ENCODE peak calls at places on chromosomes 7 and 10, in four cellular contexts. One of them, this sample, is unnamed.

GRCh38 chr10:129894721-129895120 is 69.4 kb downstream of the EBF3 start:
- DNase-seq in Caco-2: no peak
- DNase-seq in brain microvascular endothelial cell: no peak
- DNase-seq in astrocyte: no peak
- DNase-seq in this sample: no peak

GRCh38 chr10:22086730-22087364 is 83.3 kb upstream of the DNAJC1 start:
- DNase-seq in brain microvascular endothelial cell: peak
- DNase-seq in Caco-2: no peak
- DNase-seq in astrocyte: peak
- DNase-seq in this sample: peak

GRCh38 chr10:118483496-118483895 is 112.0 kb downstream of the PRLHR start:
- DNase-seq in Caco-2: no peak
- DNase-seq in astrocyte: no peak
- DNase-seq in brain microvascular endothelial cell: no peak
- DNase-seq in this sample: no peak

GRCh38 chr7:148110097-148110868 is 480.3 kb upstream of the C7orf33 start:
- DNase-seq in Caco-2: peak
- DNase-seq in brain microvascular endothelial cell: no peak
- DNase-seq in astrocyte: no peak
- DNase-seq in this sample: no peak

GRCh38 chr7:66206116-66206908 is 1.2 kb downstream of the TPST1 start:
- DNase-seq in astrocyte: peak
- DNase-seq in brain microvascular endothelial cell: no peak
- DNase-seq in Caco-2: no peak
- DNase-seq in this sample: no peak

GRCh38 chr7:97006951-97007861 is 1.9 kb downstream of the DLX6 start:
- DNase-seq in astrocyte: no peak
- DNase-seq in Caco-2: no peak
- DNase-seq in brain microvascular endothelial cell: no peak
- DNase-seq in this sample: no peak

GRCh38 chr10:8006274-8006999 is 48.1 kb upstream of the GATA3 start:
- DNase-seq in brain microvascular endothelial cell: no peak
- DNase-seq in Caco-2: no peak
- DNase-seq in astrocyte: no peak
- DNase-seq in this sample: no peak

GRCh38 chr10:11560076-11560709 is 51.3 kb downstream of the USP6NL start:
- DNase-seq in brain microvascular endothelial cell: no peak
- DNase-seq in astrocyte: no peak
- DNase-seq in Caco-2: no peak
- DNase-seq in this sample: no peak

GRCh38 chr10:34743804-34744203 is 71.3 kb downstream of the PARD3 start:
- DNase-seq in Caco-2: no peak
- DNase-seq in astrocyte: peak
- DNase-seq in brain microvascular endothelial cell: no peak
- DNase-seq in this sample: no peak

GRCh38 chr7:104299323-104299722 is 29.1 kb upstream of the LHFPL3 start:
- DNase-seq in astrocyte: no peak
- DNase-seq in Caco-2: no peak
- DNase-seq in brain microvascular endothelial cell: no peak
- DNase-seq in this sample: peak

GRCh38 chr7:38373155-38373554 is 99.7 kb upstream of the TARP start:
- DNase-seq in brain microvascular endothelial cell: no peak
- DNase-seq in astrocyte: no peak
- DNase-seq in Caco-2: no peak
- DNase-seq in this sample: no peak

GRCh38 chr7:106367018-106367420 is 82.2 kb upstream of the NAMPT start:
- DNase-seq in brain microvascular endothelial cell: peak
- DNase-seq in astrocyte: no peak
- DNase-seq in Caco-2: no peak
- DNase-seq in this sample: no peak

GRCh38 chr7:73740771-73741170 is 2.2 kb upstream of the ABHD11 start:
- DNase-seq in astrocyte: no peak
- DNase-seq in Caco-2: peak
- DNase-seq in brain microvascular endothelial cell: no peak
- DNase-seq in this sample: no peak

GRCh38 chr7:158432369-158433270 is 155.0 kb downstream of the PTPRN2 start:
- DNase-seq in brain microvascular endothelial cell: peak
- DNase-seq in astrocyte: no peak
- DNase-seq in Caco-2: peak
- DNase-seq in this sample: no peak

GRCh38 chr10:127736915-127737562 is at the start of gene FOXI2:
- DNase-seq in brain microvascular endothelial cell: no peak
- DNase-seq in astrocyte: no peak
- DNase-seq in Caco-2: no peak
- DNase-seq in this sample: no peak

GRCh38 chr10:70331486-70332268 is 47.9 kb upstream of the NPFFR1 start:
- DNase-seq in astrocyte: peak
- DNase-seq in brain microvascular endothelial cell: peak
- DNase-seq in Caco-2: no peak
- DNase-seq in this sample: peak

GRCh38 chr10:60883187-60883586 is 60.8 kb downstream of the RHOBTB1 start:
- DNase-seq in Caco-2: peak
- DNase-seq in brain microvascular endothelial cell: peak
- DNase-seq in astrocyte: peak
- DNase-seq in this sample: peak

GRCh38 chr7:22387583-22387982 is 30.6 kb upstream of the RAPGEF5 start:
- DNase-seq in astrocyte: peak
- DNase-seq in Caco-2: no peak
- DNase-seq in brain microvascular endothelial cell: peak
- DNase-seq in this sample: no peak

GRCh38 chr10:7357193-7357592 is 53.6 kb downstream of the SFMBT2 start:
- DNase-seq in astrocyte: no peak
- DNase-seq in Caco-2: no peak
- DNase-seq in brain microvascular endothelial cell: no peak
- DNase-seq in this sample: no peak

DNA sequence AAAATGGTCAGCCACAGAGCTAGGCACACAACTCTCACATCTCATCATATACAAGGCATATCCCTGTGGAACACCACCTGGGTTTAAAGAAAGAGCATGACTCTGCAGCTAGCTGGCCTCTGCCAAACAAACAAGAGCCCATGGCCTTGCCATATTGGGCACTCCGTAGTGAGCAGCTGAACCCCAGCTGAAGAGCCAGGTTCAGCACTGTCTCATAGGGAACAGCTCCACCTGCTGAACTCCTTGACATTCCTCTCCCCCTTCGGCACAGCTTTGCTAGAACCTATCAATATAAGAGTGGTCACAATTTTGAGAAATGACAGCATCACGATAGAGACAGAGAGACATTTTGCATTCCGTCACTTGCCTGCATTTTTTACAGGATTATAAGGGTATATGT is 20.0 kb downstream of the SORCS1 start:
- DNase-seq in astrocyte: no peak
- DNase-seq in brain microvascular endothelial cell: no peak
- DNase-seq in Caco-2: no peak
- DNase-seq in this sample: no peak
- TF ChIP-seq CTCF in astrocyte: no peak
- TF ChIP-seq CTCF in brain microvascular endothelial cell: no peak
- TF ChIP-seq CTCF in Caco-2: no peak
- TF ChIP-seq CTCF in this sample: no peak

GRCh38 chr7:114923403-114923713 is 1.5 kb downstream of the MDFIC start:
- DNase-seq in brain microvascular endothelial cell: no peak
- DNase-seq in astrocyte: no peak
- DNase-seq in Caco-2: no peak
- DNase-seq in this sample: no peak

GRCh38 chr7:114922151-114922651 is 307 bp downstream of the MDFIC start:
- DNase-seq in brain microvascular endothelial cell: peak
- DNase-seq in Caco-2: no peak
- DNase-seq in astrocyte: no peak
- DNase-seq in this sample: no peak

GRCh38 chr7:114924066-114924712 is 2.3 kb downstream of the MDFIC start:
- DNase-seq in astrocyte: no peak
- DNase-seq in Caco-2: no peak
- DNase-seq in brain microvascular endothelial cell: no peak
- DNase-seq in this sample: no peak

GRCh38 chr7:114921636-114922150 is at the start of gene MDFIC:
- DNase-seq in brain microvascular endothelial cell: no peak
- DNase-seq in Caco-2: no peak
- DNase-seq in astrocyte: no peak
- DNase-seq in this sample: no peak

DNA sequence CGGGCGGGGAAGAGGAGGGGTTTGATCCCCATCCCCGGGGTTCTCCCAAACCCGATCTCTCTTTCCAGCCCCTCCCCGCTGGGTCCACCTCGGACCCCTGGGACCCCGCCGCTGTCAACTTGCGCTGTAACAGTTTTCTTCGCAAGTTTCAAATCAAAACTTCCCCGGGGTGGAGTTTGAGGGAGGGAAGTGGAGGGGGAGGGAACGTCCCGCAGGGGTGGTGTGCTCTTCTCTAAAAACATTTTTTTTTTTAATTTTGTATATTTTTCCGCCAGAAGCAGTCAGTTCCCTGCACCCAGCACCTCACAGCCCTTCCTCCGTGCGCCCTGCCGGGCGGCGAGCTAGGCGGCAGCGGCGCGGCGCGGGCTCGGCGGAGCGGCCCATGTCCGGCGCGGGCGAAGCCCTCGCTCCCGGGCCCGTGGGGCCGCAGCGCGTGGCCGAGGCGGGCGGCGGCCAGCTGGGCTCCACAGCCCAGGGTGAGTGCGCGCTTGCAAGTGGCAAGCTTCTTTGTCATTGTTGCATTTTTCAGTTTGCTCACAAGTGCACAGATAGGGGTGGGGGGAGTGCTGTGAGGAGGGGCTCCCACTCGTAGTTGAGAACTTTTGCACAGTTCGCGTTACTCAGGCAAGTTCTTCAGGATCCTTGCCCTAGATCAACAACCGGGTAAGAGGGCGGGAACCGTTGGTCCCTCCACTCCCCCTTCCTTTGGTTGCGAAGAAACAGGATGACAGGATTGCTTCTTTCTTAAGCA is 933 bp downstream of the MDFIC start:
- DNase-seq in brain microvascular endothelial cell: peak
- DNase-seq in astrocyte: peak
- DNase-seq in Caco-2: no peak
- DNase-seq in this sample: no peak
- H3K4me3 ChIP-seq in brain microvascular endothelial cell: peak
- H3K4me3 ChIP-seq in astrocyte: peak
- H3K4me3 ChIP-seq in Caco-2: peak
- H3K4me3 ChIP-seq in this sample: peak

GRCh38 chr10:49408437-49409306 is 12.8 kb upstream of the DRGX start:
- DNase-seq in Caco-2: no peak
- DNase-seq in brain microvascular endothelial cell: no peak
- DNase-seq in astrocyte: no peak
- DNase-seq in this sample: no peak
- TF ChIP-seq CTCF in Caco-2: peak
- TF ChIP-seq CTCF in brain microvascular endothelial cell: peak
- TF ChIP-seq CTCF in astrocyte: peak
- TF ChIP-seq CTCF in this sample: peak

DNA sequence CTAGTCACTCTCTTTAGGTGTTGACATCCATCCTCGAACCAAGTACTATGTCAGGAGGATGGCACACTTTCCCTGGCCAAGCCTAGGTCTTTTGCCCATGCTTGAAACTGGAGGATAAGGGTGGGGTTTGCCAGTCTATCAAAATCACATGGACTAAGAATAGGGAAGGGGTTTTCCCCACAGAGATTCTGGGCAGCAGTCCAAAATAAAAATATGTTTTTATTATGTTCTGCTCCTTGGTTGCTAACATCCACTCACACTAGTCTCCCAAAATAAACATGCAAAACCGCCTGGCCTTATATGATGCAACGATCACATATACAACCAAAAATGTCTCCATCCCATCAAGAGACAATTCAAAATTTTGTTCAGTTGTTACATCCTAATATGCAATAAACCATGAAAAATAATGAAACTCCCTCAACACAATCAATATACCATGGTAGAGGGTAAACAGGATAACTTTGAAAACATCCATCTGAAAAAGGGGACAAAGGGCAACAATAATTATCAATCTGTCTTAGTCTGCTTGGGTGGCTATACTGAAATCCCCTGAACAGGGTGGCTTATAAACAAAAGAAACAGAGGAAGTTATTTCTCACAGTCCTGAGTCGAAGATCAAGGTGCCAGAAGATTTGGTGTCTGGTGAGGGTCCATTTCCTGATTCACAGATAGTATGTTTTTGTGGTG is 159.4 kb downstream of the ETV1 start:
- DNase-seq in Caco-2: no peak
- DNase-seq in brain microvascular endothelial cell: peak
- DNase-seq in astrocyte: peak
- DNase-seq in this sample: peak
- H3K4me3 ChIP-seq in Caco-2: no peak
- H3K4me3 ChIP-seq in brain microvascular endothelial cell: no peak
- H3K4me3 ChIP-seq in astrocyte: no peak
- H3K4me3 ChIP-seq in this sample: no peak